ENCODE peak calls at places on chromosomes 7 and 10, in eight cellular contexts. W is cardiac muscle cell, M is Caco-2, L is BE2C, Q is tibial nerve, I is breast epithelium, S is nephron progenitor cell, E is epithelial cell of esophagus. P is an unnamed sample.

GRCh38 chr10:87505366-87506113 is 847 bp downstream of the MINPP1 start:
- DNase-seq in L (peak), M (peak), W (peak), E (peak), I (no peak), S (peak), Q (no peak), P (peak)

GRCh38 chr7:38424750-38425463 is 151.5 kb upstream of the TARP start:
- DNase-seq in S (no peak), M (no peak), W (no peak), Q (no peak), L (no peak), I (no peak), E (no peak), P (no peak)

GRCh38 chr10:15208221-15208620 is 39.7 kb upstream of the NMT2 start:
- DNase-seq in S (no peak), M (no peak), I (no peak), E (no peak), L (no peak), Q (no peak), W (no peak), P (no peak)

GRCh38 chr7:144022169-144022568 is 22.0 kb downstream of the OR6B1 start:
- DNase-seq in I (no peak), M (no peak), Q (no peak), W (no peak), L (no peak), E (no peak), S (no peak), P (no peak)

GRCh38 chr7:23590529-23590928 is 6.7 kb upstream of the CCDC126 start:
- DNase-seq in W (no peak), I (no peak), L (no peak), E (no peak), S (no peak), M (no peak), Q (no peak), P (no peak)

GRCh38 chr7:49174396-49174795 is 250.0 kb downstream of the CDC14C start:
- DNase-seq in I (no peak), E (peak), L (no peak), S (no peak), M (no peak), Q (no peak), W (no peak), P (no peak)

GRCh38 chr7:146296028-146296427 is 179.4 kb downstream of the CNTNAP2 start:
- DNase-seq in W (no peak), I (no peak), M (no peak), E (no peak), S (no peak), Q (no peak), L (no peak), P (no peak)

GRCh38 chr7:95601324-95601723 is 5.0 kb upstream of the PDK4 start:
- DNase-seq in I (no peak), L (no peak), Q (no peak), S (no peak), M (no peak), E (no peak), W (no peak), P (no peak)

GRCh38 chr10:66836057-66836456 is 89.8 kb upstream of the LRRTM3 start:
- DNase-seq in L (no peak), E (peak), S (no peak), W (peak), M (no peak), Q (no peak), I (no peak), P (no peak)

GRCh38 chr10:109820620-109821405 is 102.5 kb downstream of the XPNPEP1 start:
- DNase-seq in S (no peak), W (no peak), E (no peak), I (no peak), Q (no peak), M (no peak), L (no peak), P (no peak)

GRCh38 chr10:31620236-31621151 is 301.5 kb downstream of the ZEB1 start:
- DNase-seq in Q (peak), W (peak), L (no peak), M (no peak), E (no peak), S (peak), I (no peak), P (no peak)

GRCh38 chr7:4837814-4838625 is 23.8 kb downstream of the PAPOLB start:
- DNase-seq in E (no peak), M (no peak), L (no peak), I (no peak), Q (no peak), W (no peak), S (no peak), P (no peak)

GRCh38 chr7:148334959-148335577 is 255.5 kb upstream of the C7orf33 start:
- DNase-seq in S (no peak), W (no peak), Q (no peak), M (no peak), E (peak), I (no peak), L (no peak), P (no peak)

GRCh38 chr7:135512135-135512887 is 2.4 kb upstream of the CNOT4 start:
- DNase-seq in S (no peak), W (peak), I (no peak), M (peak), Q (no peak), E (peak), L (peak), P (no peak)
- TF ChIP-seq CTCF in S (peak), W (peak), I (no peak), M (peak), Q (peak), E (peak), L (peak), P (peak)

DNA sequence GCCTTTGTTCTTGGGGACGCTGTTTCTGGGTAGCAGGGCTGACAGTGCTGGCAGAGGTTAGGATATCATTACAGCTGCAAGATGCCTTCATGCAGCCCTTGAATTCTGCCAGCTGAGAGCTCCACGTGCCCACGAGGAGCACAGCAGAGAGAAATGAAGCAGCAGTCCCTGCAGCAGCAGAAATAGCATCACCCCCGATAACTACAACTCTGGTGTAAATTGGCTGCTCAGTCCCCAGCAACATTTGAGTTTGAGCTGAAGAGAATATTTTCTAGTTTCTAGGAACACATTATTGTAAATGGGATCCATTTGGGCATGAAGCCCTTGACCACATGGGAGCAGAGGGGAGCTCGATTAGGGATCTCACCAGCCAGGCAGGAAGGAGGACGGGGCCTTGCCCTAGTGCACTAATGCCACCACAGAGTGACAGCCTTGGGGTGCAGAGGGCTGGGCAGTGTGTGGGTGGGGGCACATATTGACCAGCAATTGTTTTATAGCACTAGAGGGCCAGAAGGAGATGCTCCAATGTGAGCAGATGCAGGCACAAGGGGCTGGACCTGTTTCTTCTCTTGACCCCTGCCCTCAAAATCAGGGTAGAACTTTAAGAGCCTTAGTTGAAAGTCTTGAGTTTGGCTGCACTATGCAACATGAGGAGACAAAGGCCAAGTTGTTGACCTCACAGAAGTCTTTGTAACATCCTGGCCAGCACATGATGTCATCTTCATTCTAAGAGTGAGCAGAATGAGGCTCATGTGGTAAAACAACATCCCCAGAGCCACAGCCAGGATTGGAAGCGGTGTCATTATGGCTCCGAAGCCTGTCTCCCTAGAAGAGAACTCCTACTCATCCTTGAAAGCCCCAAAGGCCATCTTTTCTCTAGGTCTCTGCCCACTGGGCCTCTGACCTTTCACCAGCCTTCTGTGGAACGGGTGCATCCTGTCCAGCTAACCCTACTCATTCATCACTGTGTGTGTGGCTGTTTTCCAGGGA is 52.6 kb downstream of the ADCY1 start:
- DNase-seq in Q (no peak), M (no peak), W (no peak), E (no peak), S (no peak), L (no peak), I (no peak), P (no peak)
- TF ChIP-seq CTCF in Q (no peak), M (no peak), W (no peak), E (no peak), S (no peak), L (no peak), I (no peak), P (no peak)

GRCh38 chr10:122213766-122214165 is 57.3 kb upstream of the BTBD16 start:
- DNase-seq in L (no peak), S (no peak), W (no peak), I (no peak), E (no peak), Q (no peak), M (no peak), P (no peak)
- TF ChIP-seq CTCF in L (peak), S (no peak), W (no peak), I (no peak), E (no peak), Q (peak), M (no peak), P (no peak)

DNA sequence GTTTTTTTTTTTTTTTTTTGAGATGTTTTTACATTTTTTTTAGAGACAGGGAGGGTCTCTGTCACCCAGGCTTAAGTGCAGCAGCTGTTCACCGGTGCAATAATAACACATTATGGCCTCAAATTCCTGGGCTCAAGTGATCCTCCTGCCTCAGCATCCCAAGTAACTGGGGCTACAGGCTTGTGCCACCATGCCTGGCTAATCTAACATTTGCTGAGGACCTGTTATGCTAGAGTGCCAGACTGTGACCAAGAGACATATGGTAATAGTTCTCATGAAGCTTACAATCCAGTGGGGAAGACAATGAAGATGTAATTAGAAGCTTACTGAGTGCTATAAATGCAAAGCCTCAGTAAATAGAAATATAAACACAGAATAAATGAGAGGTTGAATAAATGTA is 17.6 kb upstream of the ORC5 start:
- DNase-seq in L (no peak), I (no peak), M (no peak), W (no peak), E (no peak), Q (no peak), S (no peak), P (no peak)
- TF ChIP-seq CTCF in L (no peak), I (no peak), M (no peak), W (no peak), E (no peak), Q (no peak), S (no peak), P (no peak)

GRCh38 chr10:4121531-4122380 is 336.7 kb upstream of the KLF6 start:
- DNase-seq in E (no peak), L (no peak), M (no peak), S (no peak), W (no peak), I (no peak), Q (no peak), P (no peak)
- TF ChIP-seq CTCF in E (no peak), L (no peak), M (no peak), S (no peak), W (no peak), I (no peak), Q (no peak), P (no peak)

DNA sequence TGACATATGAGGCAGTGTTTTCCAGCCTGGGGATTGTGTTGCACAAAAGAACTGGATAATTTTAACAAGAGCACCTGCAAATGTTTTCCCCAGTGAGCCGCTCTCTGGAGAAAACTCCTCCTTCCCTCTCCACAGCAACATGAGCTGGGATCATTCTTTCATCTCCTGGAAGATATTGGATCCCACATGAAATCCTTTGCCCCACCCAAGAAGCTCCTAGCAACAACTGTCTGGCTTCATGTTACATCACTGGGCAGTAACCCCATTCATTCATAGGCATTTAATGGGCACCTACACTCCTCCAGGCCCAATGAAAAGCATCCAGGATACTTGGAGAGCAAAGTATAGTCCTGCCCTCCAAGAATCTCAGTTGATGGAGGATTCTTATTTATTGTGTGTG is 27.2 kb downstream of the LSM5 start:
- DNase-seq in Q (no peak), I (no peak), M (no peak), E (no peak), L (no peak), S (no peak), W (no peak), P (no peak)
- TF ChIP-seq CTCF in Q (no peak), I (no peak), M (no peak), E (no peak), L (no peak), S (no peak), W (no peak), P (no peak)

DNA sequence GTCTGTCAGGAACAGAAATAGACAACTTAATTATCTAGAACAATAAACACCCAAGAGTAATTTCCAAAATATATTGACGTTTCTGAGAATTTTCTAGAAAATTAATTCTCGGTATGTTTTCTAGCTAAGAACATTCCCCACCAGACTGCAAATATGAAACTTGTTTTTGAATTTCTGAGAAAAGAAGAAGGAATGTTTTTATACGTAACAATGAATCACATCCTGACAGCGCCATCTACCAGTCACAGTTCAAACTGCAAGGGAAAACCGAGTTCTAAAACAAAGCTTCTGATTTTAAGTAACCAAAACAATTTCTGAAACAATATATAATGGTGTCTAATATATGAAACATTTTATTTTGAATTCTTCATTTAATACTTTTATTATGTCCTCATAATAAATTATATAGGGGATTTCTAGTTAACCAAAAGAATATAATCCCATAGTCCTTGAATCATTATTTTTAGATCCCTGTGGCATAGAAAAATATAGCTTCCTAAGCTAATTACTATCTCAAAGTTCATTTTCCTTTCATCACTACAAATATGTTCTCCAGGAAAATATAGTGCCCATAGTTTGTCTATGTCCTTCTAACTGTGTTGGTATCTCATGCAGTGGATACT is 34.5 kb upstream of the MEOX2 start:
- DNase-seq in S (peak), W (peak), I (no peak), Q (peak), E (peak), M (peak), L (peak), P (peak)
- TF ChIP-seq CTCF in S (peak), W (peak), I (peak), Q (peak), E (peak), M (peak), L (peak), P (peak)

GRCh38 chr10:119288574-119289001 is 81.2 kb downstream of the GRK5 start:
- DNase-seq in S (no peak), I (no peak), L (no peak), W (no peak), Q (no peak), E (no peak), M (no peak), P (no peak)

GRCh38 chr10:119289227-119289925 is 82.0 kb downstream of the GRK5 start:
- DNase-seq in E (no peak), S (no peak), W (no peak), I (no peak), L (no peak), M (no peak), Q (no peak), P (no peak)

GRCh38 chr10:119291223-119291900 is 84.0 kb downstream of the GRK5 start:
- DNase-seq in W (no peak), Q (no peak), L (no peak), S (no peak), I (no peak), E (no peak), M (no peak), P (no peak)

GRCh38 chr10:119292968-119293367 is 85.6 kb downstream of the GRK5 start:
- DNase-seq in W (no peak), S (no peak), I (no peak), E (no peak), M (no peak), Q (no peak), L (no peak), P (no peak)

GRCh38 chr10:119290301-119291036 is 83.1 kb downstream of the GRK5 start:
- DNase-seq in L (no peak), I (no peak), M (peak), S (no peak), W (no peak), E (no peak), Q (no peak), P (no peak)
- TF ChIP-seq CTCF in L (peak), I (no peak), M (no peak), S (no peak), W (no peak), E (peak), Q (peak), P (no peak)

P was measured in neural crest cell.